ENCODE peak calls at places on chromosomes 4 and X, in five cellular contexts. One of them, this sample, is unnamed. For H3K4me1, the result is how much of the 10 kb centered on the place peaks cover.

GRCh38 chr4:19074061-19074460 is 1052.5 kb upstream of the LCORL start:
- DNase-seq in right cardiac atrium: no peak
- DNase-seq in fibroblast of lung: no peak
- DNase-seq in iPS DF 6.9: no peak
- DNase-seq in tibial artery: no peak
- DNase-seq in this sample: no peak

GRCh38 chr4:819401-820229 is 6.3 kb downstream of the CPLX1 start:
- DNase-seq in iPS DF 6.9: no peak
- DNase-seq in fibroblast of lung: no peak
- DNase-seq in right cardiac atrium: no peak
- DNase-seq in tibial artery: no peak
- DNase-seq in this sample: no peak

GRCh38 chrX:151901821-151902220 is 10.9 kb upstream of the MAGEA4 start:
- DNase-seq in fibroblast of lung: no peak
- DNase-seq in right cardiac atrium: no peak
- DNase-seq in iPS DF 6.9: no peak
- DNase-seq in tibial artery: no peak
- DNase-seq in this sample: no peak

GRCh38 chrX:153397256-153397960 is 3.7 kb downstream of the PNMA6E start:
- DNase-seq in tibial artery: no peak
- DNase-seq in fibroblast of lung: no peak
- DNase-seq in right cardiac atrium: no peak
- DNase-seq in iPS DF 6.9: no peak
- DNase-seq in this sample: no peak

GRCh38 chrX:153708415-153708814 is 15.8 kb downstream of the BCAP31 start:
- DNase-seq in fibroblast of lung: peak
- DNase-seq in iPS DF 6.9: no peak
- DNase-seq in right cardiac atrium: peak
- DNase-seq in tibial artery: no peak
- DNase-seq in this sample: peak

GRCh38 chr4:127224556-127224955 is 408.2 kb upstream of the INTU start:
- DNase-seq in right cardiac atrium: no peak
- DNase-seq in fibroblast of lung: no peak
- DNase-seq in tibial artery: no peak
- DNase-seq in iPS DF 6.9: no peak
- DNase-seq in this sample: no peak

GRCh38 chr4:123649248-123649643 is 252.7 kb downstream of the SPRY1 start:
- DNase-seq in fibroblast of lung: no peak
- DNase-seq in right cardiac atrium: no peak
- DNase-seq in iPS DF 6.9: no peak
- DNase-seq in tibial artery: no peak
- DNase-seq in this sample: no peak

GRCh38 chrX:102712216-102712966 is at the start of gene GPRASP2:
- DNase-seq in fibroblast of lung: no peak
- DNase-seq in right cardiac atrium: peak
- DNase-seq in tibial artery: peak
- DNase-seq in iPS DF 6.9: no peak
- DNase-seq in this sample: peak

GRCh38 chrX:48498374-48498809 is 10.4 kb upstream of the PORCN start:
- DNase-seq in right cardiac atrium: no peak
- DNase-seq in tibial artery: no peak
- DNase-seq in fibroblast of lung: peak
- DNase-seq in iPS DF 6.9: no peak
- DNase-seq in this sample: peak

GRCh38 chrX:49003696-49004095 is 1.6 kb upstream of the GRIPAP1 start:
- DNase-seq in right cardiac atrium: no peak
- DNase-seq in tibial artery: no peak
- DNase-seq in iPS DF 6.9: no peak
- DNase-seq in fibroblast of lung: no peak
- DNase-seq in this sample: peak

GRCh38 chr4:123435246-123436113 is 38.9 kb downstream of the SPRY1 start:
- DNase-seq in tibial artery: no peak
- DNase-seq in fibroblast of lung: no peak
- DNase-seq in iPS DF 6.9: no peak
- DNase-seq in right cardiac atrium: no peak
- DNase-seq in this sample: no peak

GRCh38 chrX:108186811-108187210 is 95.2 kb downstream of the ATG4A start:
- DNase-seq in fibroblast of lung: peak
- DNase-seq in tibial artery: no peak
- DNase-seq in iPS DF 6.9: no peak
- DNase-seq in right cardiac atrium: no peak
- DNase-seq in this sample: peak

GRCh38 chr4:186707996-186708395 is 15.7 kb downstream of the FAT1 start:
- DNase-seq in tibial artery: no peak
- DNase-seq in fibroblast of lung: no peak
- DNase-seq in iPS DF 6.9: no peak
- DNase-seq in right cardiac atrium: no peak
- DNase-seq in this sample: no peak

GRCh38 chrX:102846544-102847236 is 90.4 kb upstream of the RAB40AL start:
- DNase-seq in iPS DF 6.9: no peak
- DNase-seq in tibial artery: no peak
- DNase-seq in fibroblast of lung: peak
- DNase-seq in right cardiac atrium: no peak
- DNase-seq in this sample: peak

GRCh38 chr4:2482192-2482591 is 13.3 kb downstream of the RNF4 start:
- DNase-seq in fibroblast of lung: no peak
- DNase-seq in iPS DF 6.9: no peak
- DNase-seq in right cardiac atrium: no peak
- DNase-seq in tibial artery: no peak
- DNase-seq in this sample: no peak

GRCh38 chrX:153395613-153396319 is 5.4 kb downstream of the PNMA6E start:
- DNase-seq in right cardiac atrium: no peak
- DNase-seq in fibroblast of lung: no peak
- DNase-seq in tibial artery: no peak
- DNase-seq in iPS DF 6.9: no peak
- DNase-seq in this sample: no peak

GRCh38 chr4:188021548-188022249 is 26.1 kb downstream of the ZFP42 start:
- DNase-seq in right cardiac atrium: no peak
- DNase-seq in tibial artery: no peak
- DNase-seq in fibroblast of lung: no peak
- DNase-seq in iPS DF 6.9: no peak
- DNase-seq in this sample: peak

GRCh38 chr4:147617841-147618421 is 734 bp downstream of the TMEM184C start:
- DNase-seq in fibroblast of lung: no peak
- DNase-seq in right cardiac atrium: no peak
- DNase-seq in iPS DF 6.9: no peak
- DNase-seq in tibial artery: no peak
- DNase-seq in this sample: peak

GRCh38 chr4:55001538-55001937 is 123.9 kb downstream of the KDR start:
- DNase-seq in iPS DF 6.9: no peak
- DNase-seq in right cardiac atrium: no peak
- DNase-seq in fibroblast of lung: no peak
- DNase-seq in tibial artery: no peak
- DNase-seq in this sample: peak

GRCh38 chr4:866761-867390 is 40.9 kb upstream of the CPLX1 start:
- DNase-seq in tibial artery: no peak
- DNase-seq in iPS DF 6.9: no peak
- DNase-seq in right cardiac atrium: no peak
- DNase-seq in fibroblast of lung: peak
- DNase-seq in this sample: peak

GRCh38 chrX:115261148-115261547 is 27.3 kb upstream of the LRCH2 start:
- DNase-seq in fibroblast of lung: no peak
- DNase-seq in tibial artery: no peak
- DNase-seq in right cardiac atrium: no peak
- DNase-seq in iPS DF 6.9: no peak
- DNase-seq in this sample: no peak

GRCh38 chr4:1410491-1411325 is 4.5 kb upstream of the NKX1-1 start:
- DNase-seq in fibroblast of lung: peak
- DNase-seq in tibial artery: no peak
- DNase-seq in iPS DF 6.9: peak
- DNase-seq in right cardiac atrium: peak
- DNase-seq in this sample: peak

GRCh38 chrX:49209434-49210251 is 9.7 kb upstream of the SYP start:
- DNase-seq in tibial artery: no peak
- DNase-seq in fibroblast of lung: no peak
- DNase-seq in iPS DF 6.9: no peak
- DNase-seq in right cardiac atrium: no peak
- DNase-seq in this sample: no peak

GRCh38 chr4:73341454-73341853 is 62.6 kb upstream of the ALB start:
- DNase-seq in tibial artery: no peak
- DNase-seq in fibroblast of lung: peak
- DNase-seq in right cardiac atrium: no peak
- DNase-seq in iPS DF 6.9: peak
- DNase-seq in this sample: peak

GRCh38 chrX:82813671-82814078 is 694.4 kb upstream of the POU3F4 start:
- DNase-seq in iPS DF 6.9: no peak
- DNase-seq in tibial artery: no peak
- DNase-seq in right cardiac atrium: no peak
- DNase-seq in fibroblast of lung: peak
- DNase-seq in this sample: peak

GRCh38 chrX:70454441-70455365 is 10.1 kb downstream of the DLG3 start:
- DNase-seq in iPS DF 6.9: no peak
- DNase-seq in tibial artery: peak
- DNase-seq in right cardiac atrium: peak
- DNase-seq in fibroblast of lung: peak
- DNase-seq in this sample: peak

GRCh38 chrX:119734897-119735339 is 23.5 kb upstream of the SOWAHD start:
- DNase-seq in tibial artery: peak
- DNase-seq in fibroblast of lung: peak
- DNase-seq in right cardiac atrium: peak
- DNase-seq in iPS DF 6.9: no peak
- DNase-seq in this sample: no peak

GRCh38 chrX:48472851-48473717 is 2.9 kb upstream of the FTSJ1 start:
- DNase-seq in tibial artery: no peak
- DNase-seq in iPS DF 6.9: no peak
- DNase-seq in right cardiac atrium: no peak
- DNase-seq in fibroblast of lung: no peak
- DNase-seq in this sample: no peak

GRCh38 chr4:76851375-76851774 is 46.6 kb downstream of the SOWAHB start:
- DNase-seq in tibial artery: no peak
- DNase-seq in right cardiac atrium: no peak
- DNase-seq in fibroblast of lung: no peak
- DNase-seq in iPS DF 6.9: no peak
- DNase-seq in this sample: no peak

GRCh38 chr4:151475338-151475737 is 66.4 kb downstream of the FHIP1A start:
- DNase-seq in fibroblast of lung: no peak
- DNase-seq in right cardiac atrium: no peak
- DNase-seq in iPS DF 6.9: no peak
- DNase-seq in tibial artery: no peak
- DNase-seq in this sample: no peak

GRCh38 chr4:151471728-151472127 is 62.8 kb downstream of the FHIP1A start:
- DNase-seq in right cardiac atrium: no peak
- DNase-seq in fibroblast of lung: no peak
- DNase-seq in iPS DF 6.9: no peak
- DNase-seq in tibial artery: no peak
- DNase-seq in this sample: no peak

GRCh38 chr4:151473521-151474097 is 64.6 kb downstream of the FHIP1A start:
- DNase-seq in iPS DF 6.9: no peak
- DNase-seq in tibial artery: no peak
- DNase-seq in fibroblast of lung: no peak
- DNase-seq in right cardiac atrium: no peak
- DNase-seq in this sample: no peak

GRCh38 chr4:151472711-151473110 is 63.7 kb downstream of the FHIP1A start:
- DNase-seq in tibial artery: no peak
- DNase-seq in iPS DF 6.9: no peak
- DNase-seq in right cardiac atrium: no peak
- DNase-seq in fibroblast of lung: peak
- DNase-seq in this sample: no peak

DNA sequence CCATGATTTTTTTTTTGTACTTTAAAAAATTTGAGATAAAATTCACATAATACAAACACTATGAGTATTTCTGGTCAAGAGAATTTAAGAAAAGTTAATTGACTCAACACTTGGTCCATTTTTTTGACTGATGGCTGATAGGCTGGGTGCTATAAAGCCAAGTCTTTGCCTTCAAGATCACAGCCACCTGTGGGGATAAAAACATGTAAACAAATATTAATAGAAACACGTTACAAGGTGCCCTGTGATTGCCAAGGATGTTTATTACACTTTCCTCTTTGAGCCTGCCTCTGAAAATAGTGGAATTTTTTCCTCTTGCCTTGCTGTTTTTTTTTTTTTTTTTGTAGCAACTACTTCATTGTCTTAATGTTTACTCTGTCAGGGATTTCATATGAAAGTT is 63.3 kb downstream of the FHIP1A start:
- DNase-seq in iPS DF 6.9: no peak
- DNase-seq in fibroblast of lung: no peak
- DNase-seq in tibial artery: no peak
- DNase-seq in right cardiac atrium: no peak
- DNase-seq in this sample: no peak
- H3K4me1 ChIP-seq in iPS DF 6.9: under half
- H3K4me1 ChIP-seq in fibroblast of lung: under half
- H3K4me1 ChIP-seq in tibial artery: under half
- H3K4me1 ChIP-seq in right cardiac atrium: under half
- H3K4me1 ChIP-seq in this sample: under half

GRCh38 chrX:2707334-2707760 is 16.3 kb downstream of the CD99 start:
- DNase-seq in iPS DF 6.9: no peak
- DNase-seq in right cardiac atrium: peak
- DNase-seq in fibroblast of lung: peak
- DNase-seq in tibial artery: peak
- DNase-seq in this sample: peak
- H3K4me1 ChIP-seq in iPS DF 6.9: under half
- H3K4me1 ChIP-seq in right cardiac atrium: half or more
- H3K4me1 ChIP-seq in fibroblast of lung: under half
- H3K4me1 ChIP-seq in tibial artery: half or more
- H3K4me1 ChIP-seq in this sample: under half

GRCh38 chr4:40299126-40299525 is 36.0 kb upstream of the CHRNA9 start:
- DNase-seq in iPS DF 6.9: no peak
- DNase-seq in right cardiac atrium: no peak
- DNase-seq in tibial artery: no peak
- DNase-seq in fibroblast of lung: no peak
- DNase-seq in this sample: no peak
- H3K4me1 ChIP-seq in iPS DF 6.9: under half
- H3K4me1 ChIP-seq in right cardiac atrium: under half
- H3K4me1 ChIP-seq in tibial artery: under half
- H3K4me1 ChIP-seq in fibroblast of lung: under half
- H3K4me1 ChIP-seq in this sample: under half

DNA sequence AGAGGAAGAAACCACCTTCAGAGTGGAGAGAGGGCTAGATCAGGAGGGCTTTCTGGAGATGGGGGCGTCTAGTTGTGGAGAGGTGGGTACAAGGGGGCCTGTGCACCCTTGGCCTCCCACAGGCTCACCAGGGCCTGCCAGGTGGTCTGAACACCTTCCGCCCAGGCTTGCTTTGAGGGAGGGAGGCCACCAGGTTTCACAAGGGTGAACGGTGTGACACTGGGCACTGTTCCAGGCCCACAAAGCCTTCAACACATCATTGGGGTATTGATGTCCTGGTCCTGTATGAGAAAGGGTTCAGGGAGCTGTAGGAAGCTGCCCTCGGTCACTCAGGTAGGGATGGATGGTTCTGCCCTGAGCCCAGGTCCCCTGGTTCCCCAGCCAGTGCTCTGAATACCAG is 6.0 kb downstream of the HTRA3 start:
- DNase-seq in tibial artery: no peak
- DNase-seq in right cardiac atrium: peak
- DNase-seq in iPS DF 6.9: no peak
- DNase-seq in fibroblast of lung: no peak
- DNase-seq in this sample: no peak
- H3K4me1 ChIP-seq in tibial artery: under half
- H3K4me1 ChIP-seq in right cardiac atrium: under half
- H3K4me1 ChIP-seq in iPS DF 6.9: under half
- H3K4me1 ChIP-seq in fibroblast of lung: under half
- H3K4me1 ChIP-seq in this sample: under half

DNA sequence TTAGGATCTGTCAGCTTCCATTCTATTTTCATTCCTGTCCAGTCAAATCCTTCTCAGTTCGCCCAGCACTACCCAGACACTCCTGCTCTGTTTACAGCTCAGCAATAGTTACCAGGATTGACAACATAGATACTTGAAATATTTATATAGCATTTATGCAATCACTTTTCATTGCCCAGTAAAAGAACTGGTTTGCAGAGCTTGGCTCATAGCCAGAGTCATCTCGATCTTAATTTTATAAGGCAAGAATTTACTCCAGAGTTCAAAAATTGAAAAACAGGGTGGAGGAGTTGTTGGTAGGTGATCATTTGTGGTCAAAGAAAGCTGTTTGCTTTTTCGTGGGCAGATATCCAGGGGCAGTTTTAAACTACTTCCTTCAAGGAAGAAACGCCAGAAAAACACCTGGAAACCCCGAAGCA is 9.0 kb upstream of the BMP3 start:
- DNase-seq in fibroblast of lung: no peak
- DNase-seq in tibial artery: no peak
- DNase-seq in iPS DF 6.9: no peak
- DNase-seq in right cardiac atrium: no peak
- DNase-seq in this sample: peak
- H3K4me1 ChIP-seq in fibroblast of lung: under half
- H3K4me1 ChIP-seq in tibial artery: under half
- H3K4me1 ChIP-seq in iPS DF 6.9: under half
- H3K4me1 ChIP-seq in right cardiac atrium: under half
- H3K4me1 ChIP-seq in this sample: under half

This sample was measured in PC-3.